ENCODE peak calls at places on chromosome 22, in ten cellular contexts. O is cardiac fibroblast; X is NCI-H2171 treated with DMSO at 0.1 percent for 48 hours; E is activated naive CD4-positive, alpha-beta T cell treated with Interleukin-2 at 50 U/mL for 16 hours; W is NCI-H774; M is fibroblast of pulmonary artery; K is tibial artery; R is stimulated activated CD4-positive, alpha-beta T cell treated with anti-CD3 and anti-CD28 coated beads, Interleukin-12 subunit alpha, Interleukin-12 subunit beta, amount 100 ng/mL, for 4 hours; S is mesothelial cell of epicardium; T is A172. L is an unnamed sample.

GRCh38 chr22:45918455-45919370 is 58.2 kb downstream of the WNT7B start:
- DNase-seq in O (peak), X (no peak), E (no peak), W (no peak), M (peak), K (no peak), R (no peak), S (peak), T (no peak), L (no peak)

GRCh38 chr22:26718905-26719304 is 61.5 kb downstream of the MIAT start:
- DNase-seq in O (peak), X (no peak), E (no peak), W (no peak), M (peak), K (no peak), R (no peak), S (no peak), T (peak), L (no peak)

GRCh38 chr22:48391171-48391711 is 1436.4 kb downstream of the BRD1 start:
- DNase-seq in O (no peak), X (no peak), E (no peak), W (no peak), M (no peak), K (peak), R (no peak), S (peak), T (no peak), L (no peak)

GRCh38 chr22:48389916-48390315 is 1437.8 kb downstream of the BRD1 start:
- DNase-seq in O (no peak), X (no peak), E (no peak), W (no peak), M (no peak), K (peak), R (no peak), S (no peak), T (no peak), L (no peak)

GRCh38 chr22:49046546-49047305 is 780.9 kb downstream of the BRD1 start:
- DNase-seq in O (no peak), X (peak), E (peak), W (peak), M (no peak), K (peak), R (peak), S (peak), T (peak), L (no peak)

GRCh38 chr22:32562916-32563315 is 88.3 kb downstream of the FBXO7 start:
- DNase-seq in O (no peak), X (no peak), E (no peak), W (no peak), M (no peak), K (no peak), R (no peak), S (no peak), T (no peak), L (no peak)

GRCh38 chr22:47030881-47031627 is 268.6 kb downstream of the TBC1D22A start:
- DNase-seq in O (no peak), X (no peak), E (no peak), W (no peak), M (no peak), K (peak), R (no peak), S (no peak), T (peak), L (no peak)

GRCh38 chr22:37681556-37682049 is 4.5 kb upstream of the NOL12 start:
- DNase-seq in O (peak), X (peak), E (peak), W (peak), M (peak), K (peak), R (peak), S (peak), T (peak), L (peak)

GRCh38 chr22:46066691-46067090 is 83.6 kb upstream of the PPARA start:
- DNase-seq in O (peak), X (no peak), E (no peak), W (no peak), M (no peak), K (peak), R (no peak), S (no peak), T (peak), L (no peak)

GRCh38 chr22:32668254-32669094 is 133.0 kb upstream of the TIMP3 start:
- DNase-seq in O (no peak), X (no peak), E (no peak), W (no peak), M (no peak), K (no peak), R (no peak), S (no peak), T (no peak), L (no peak)

GRCh38 chr22:45318168-45318557 is 8.4 kb downstream of the FAM118A start:
- DNase-seq in O (peak), X (peak), E (peak), W (peak), M (peak), K (peak), R (peak), S (peak), T (peak), L (peak)

GRCh38 chr22:30806391-30806861 is 111.8 kb downstream of the OSBP2 start:
- DNase-seq in O (peak), X (no peak), E (no peak), W (no peak), M (peak), K (no peak), R (no peak), S (no peak), T (peak), L (no peak)

GRCh38 chr22:32130464-32130863 is 28.6 kb downstream of the C22orf42 start:
- DNase-seq in O (no peak), X (no peak), E (no peak), W (no peak), M (no peak), K (no peak), R (no peak), S (no peak), T (no peak), L (no peak)

GRCh38 chr22:17778412-17778976 is 4.2 kb upstream of the BID start:
- DNase-seq in O (no peak), X (no peak), E (no peak), W (no peak), M (no peak), K (no peak), R (no peak), S (no peak), T (no peak), L (no peak)

GRCh38 chr22:48745842-48746788 is 1081.6 kb downstream of the BRD1 start:
- DNase-seq in O (no peak), X (no peak), E (no peak), W (no peak), M (no peak), K (no peak), R (no peak), S (peak), T (no peak), L (no peak)